ENCODE peak calls at places on chromosomes 2 and 18, in seven cellular contexts. U, W, D, B, Z, S and C are unnamed samples.

GRCh38 chr2:145593991-145594702 is 1074.2 kb upstream of the ZEB2 start:
- DNase-seq in U (no peak), W (peak; percentile 24), S (no peak), B (no peak), Z (no peak), D (no peak), C (no peak)

GRCh38 chr18:10049721-10050120 is 135.9 kb downstream of the VAPA start:
- DNase-seq in Z (no peak), B (no peak), W (no peak), U (no peak), D (no peak), S (no peak), C (no peak)

GRCh38 chr2:219507555-219508443 is 6.5 kb upstream of the ASIC4 start:
- DNase-seq in D (no peak), U (no peak), S (no peak), W (no peak), B (no peak), Z (no peak), C (no peak)

GRCh38 chr2:63651361-63651760 is 62.6 kb downstream of the MDH1 start:
- DNase-seq in U (no peak), Z (no peak), W (no peak), B (no peak), S (no peak), D (no peak), C (no peak)

GRCh38 chr2:241373449-241373848 is 17.4 kb downstream of the FARP2 start:
- DNase-seq in S (no peak), Z (no peak), U (no peak), D (no peak), W (no peak), B (no peak), C (no peak)

GRCh38 chr2:122414911-122415310 is 659.5 kb downstream of the TSN start:
- DNase-seq in D (no peak), Z (no peak), U (no peak), S (no peak), B (no peak), W (no peak), C (no peak)

GRCh38 chr18:60130289-60130688 is 230.5 kb downstream of the PMAIP1 start:
- DNase-seq in S (no peak), D (no peak), Z (no peak), W (peak; percentile 7), B (no peak), U (no peak), C (no peak)

GRCh38 chr2:239386001-239386670 is 14.7 kb downstream of the HDAC4 start:
- DNase-seq in S (no peak), W (no peak), Z (no peak), U (no peak), B (no peak), D (no peak), C (no peak)

GRCh38 chr2:191555092-191555742 is 122.7 kb upstream of the NABP1 start:
- DNase-seq in B (peak; percentile 88), W (peak; percentile 73), S (peak; percentile 44), D (peak; percentile 55), Z (peak; percentile 71), U (peak; percentile 87), C (peak; percentile 78)

GRCh38 chr2:8819194-8819593 is 18.2 kb downstream of the KIDINS220 start:
- DNase-seq in W (no peak), D (no peak), Z (no peak), S (no peak), U (no peak), B (no peak), C (no peak)

GRCh38 chr2:177161741-177162440 is 50.7 kb upstream of the HNRNPA3 start:
- DNase-seq in W (peak; percentile 49), U (no peak), Z (no peak), D (no peak), S (no peak), B (no peak), C (no peak)

GRCh38 chr2:159879061-159879604 is 81.1 kb upstream of the CD302 start:
- DNase-seq in B (no peak), S (no peak), U (no peak), D (no peak), Z (no peak), W (no peak), C (no peak)

GRCh38 chr2:241720560-241720959 is 13.9 kb upstream of the D2HGDH start:
- DNase-seq in U (no peak), W (no peak), Z (no peak), D (no peak), B (no peak), S (no peak), C (no peak)

DNA sequence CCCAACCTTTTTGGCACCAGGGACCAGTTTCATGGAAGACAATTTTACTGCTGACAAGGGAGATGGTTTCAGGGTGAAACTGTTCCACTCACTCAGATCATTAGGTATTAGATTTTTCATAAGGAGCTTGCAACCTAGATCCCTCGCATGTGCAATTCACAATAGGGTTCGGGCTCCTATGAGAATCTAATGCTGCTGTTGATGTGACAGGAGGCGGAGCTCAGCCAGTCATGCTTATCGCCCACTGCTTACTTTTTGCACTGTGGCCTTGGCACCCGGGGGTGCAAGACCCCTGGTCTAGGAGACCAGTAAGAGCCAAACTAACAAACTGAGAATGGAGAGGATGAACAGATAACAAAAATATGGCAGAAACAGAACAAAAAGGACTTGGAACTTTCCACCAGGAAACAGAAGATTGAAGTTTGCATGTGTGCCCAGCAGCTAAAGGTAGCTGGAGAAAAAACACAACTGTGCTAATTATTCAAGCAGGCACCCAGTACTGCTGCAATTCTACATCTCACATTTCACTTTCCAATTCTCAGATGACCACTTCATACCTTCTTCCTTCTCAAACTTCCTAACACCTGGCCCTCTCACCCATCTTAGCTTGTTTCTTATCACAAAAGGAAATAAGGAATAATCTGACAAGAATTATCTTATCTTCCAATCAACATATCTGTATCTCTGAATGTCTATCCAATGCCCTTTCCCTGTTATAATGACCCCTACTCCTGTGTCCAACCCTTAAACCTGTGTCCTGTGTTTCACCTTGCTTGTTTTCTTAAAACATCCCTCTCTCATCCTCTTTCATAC is 24.8 kb downstream of the SP3 start:
- DNase-seq in Z (no peak), B (no peak), S (no peak), D (no peak), U (no peak), W (no peak), C (no peak)
- TF ChIP-seq POLR2A in Z (no peak), B (no peak), S (no peak), D (no peak), U (no peak), W (no peak), C (no peak)

GRCh38 chr2:231412616-231412963 is 17.1 kb downstream of the B3GNT7 start:
- DNase-seq in U (no peak), W (no peak), D (no peak), B (no peak), S (no peak), Z (no peak), C (no peak)

GRCh38 chr2:231411871-231412615 is 16.5 kb downstream of the B3GNT7 start:
- DNase-seq in U (peak; percentile 87), W (no peak), Z (peak; percentile 83), D (peak; percentile 45), S (peak; percentile 69), B (peak; percentile 94), C (peak; percentile 87)

GRCh38 chr2:231409773-231410172 is 14.3 kb downstream of the B3GNT7 start:
- DNase-seq in U (no peak), W (no peak), B (peak; percentile 63), S (no peak), D (no peak), Z (no peak), C (no peak)

GRCh38 chr2:231410293-231411004 is 14.9 kb downstream of the B3GNT7 start:
- DNase-seq in W (peak; percentile 37), S (peak; percentile 90), Z (no peak), D (no peak), U (no peak), B (no peak), C (no peak)

DNA sequence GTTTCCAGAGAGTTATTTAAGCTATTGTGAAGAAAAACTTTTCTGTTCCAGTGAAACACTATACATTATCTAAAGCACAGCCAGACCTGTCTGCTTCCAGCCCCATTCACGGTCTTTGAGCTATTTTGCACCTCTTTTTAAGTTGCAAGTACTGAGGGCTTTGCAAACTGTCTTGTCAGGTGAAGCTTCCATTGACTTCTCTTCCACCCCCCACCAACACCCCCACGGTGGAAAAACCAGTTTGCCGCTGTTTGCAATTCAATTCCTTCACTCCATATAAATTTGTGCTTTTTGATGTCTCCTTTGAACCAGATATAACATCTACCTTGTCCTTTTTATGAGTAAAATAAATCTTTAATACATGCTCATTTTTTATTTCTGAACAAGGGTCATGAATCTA is 15.7 kb downstream of the B3GNT7 start:
- DNase-seq in U (no peak), Z (no peak), S (no peak), D (no peak), B (no peak), W (no peak), C (no peak)
- H3K27ac ChIP-seq in U (no peak overlapping the region), Z (no peak overlapping the region), S (peak overlapping the region; percentile 91), D (no peak overlapping the region), B (peak overlapping the region; percentile 81), W (no peak overlapping the region), C (no peak overlapping the region)

GRCh38 chr18:70044626-70045025 is 97.0 kb upstream of the CD226 start:
- DNase-seq in W (no peak), U (no peak), Z (no peak), B (no peak), D (no peak), S (no peak), C (no peak)

GRCh38 chr18:70046207-70046606 is 98.5 kb upstream of the CD226 start:
- DNase-seq in S (no peak), D (no peak), Z (no peak), B (no peak), W (no peak), U (no peak), C (peak; percentile 32)

GRCh38 chr18:70046796-70047195 is 99.1 kb upstream of the CD226 start:
- DNase-seq in W (no peak), B (no peak), S (no peak), U (no peak), Z (no peak), D (no peak), C (no peak)

GRCh38 chr18:70047931-70048603 is 100.4 kb upstream of the CD226 start:
- DNase-seq in W (no peak), U (no peak), Z (no peak), D (no peak), S (no peak), B (no peak), C (no peak)
- H3K9me3 ChIP-seq in W (no peaks in the 10 kb centered on the region), U (no peaks in the 10 kb centered on the region), Z (no peaks in the 10 kb centered on the region), D (no peaks in the 10 kb centered on the region), S (no peaks in the 10 kb centered on the region), B (no peaks in the 10 kb centered on the region), C (no peaks in the 10 kb centered on the region)

DNA sequence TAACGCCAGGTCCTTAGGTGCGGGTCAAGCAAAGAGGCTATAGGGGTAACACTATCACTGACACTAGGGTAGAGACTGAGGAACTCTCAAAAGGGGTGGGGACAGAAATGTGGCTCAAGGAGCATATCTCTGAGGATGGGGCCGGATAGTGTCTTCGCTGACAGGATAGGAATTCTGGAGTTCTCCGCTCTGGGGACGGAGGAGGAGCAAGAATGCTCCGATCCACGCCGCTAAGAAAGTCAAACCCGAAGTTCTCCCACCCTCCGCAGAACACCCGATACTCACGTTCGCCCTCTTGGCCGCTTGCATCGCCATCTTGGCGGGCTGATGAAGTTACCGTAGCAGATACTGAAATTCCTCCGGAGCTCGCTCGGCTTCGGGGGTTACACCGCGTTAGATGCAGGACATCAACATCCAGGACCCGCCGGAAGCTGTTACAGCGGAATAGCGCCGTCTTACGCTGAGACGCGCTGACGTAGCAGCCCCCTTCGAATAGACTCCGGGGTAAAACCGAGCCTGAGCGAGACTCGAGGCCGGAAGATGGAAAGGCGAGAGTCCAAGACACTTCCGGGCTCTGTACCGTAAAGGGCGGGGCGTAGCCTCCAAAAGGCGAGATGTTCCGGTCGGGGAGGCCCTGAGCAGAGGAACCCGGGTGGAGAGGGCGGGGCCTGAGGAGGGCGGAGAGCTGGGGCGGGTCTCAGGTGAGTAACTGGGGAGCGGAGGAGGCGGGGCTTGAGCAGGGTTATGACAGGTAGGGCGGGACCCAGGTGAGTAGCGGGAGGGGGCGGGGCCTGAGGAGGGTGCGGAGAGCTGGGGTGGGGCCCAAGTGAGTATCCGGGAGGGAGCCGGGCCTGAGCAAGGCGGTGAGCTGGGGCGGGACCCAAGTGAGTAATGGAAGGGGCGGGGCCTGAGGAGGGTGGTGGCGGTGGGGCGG is at the start of gene SF3B6:
- DNase-seq in B (peak; percentile 100), Z (peak; percentile 100), S (peak; percentile 100), D (peak; percentile 96), W (peak; percentile 95), U (peak; percentile 100), C (peak; percentile 100)
- TF ChIP-seq POLR2A in B (peak; percentile 76), Z (no peak), S (no peak), D (peak; percentile 58), W (peak; percentile 94), U (no peak), C (no peak)